ENCODE peak calls at places on chromosome 9, in six cellular contexts. E is tibial artery, W is heart right ventricle, J is endothelial cell of umbilical vein, O is SK-N-SH, L is spleen. N is an unnamed sample. For H3K36me3 and H3K4me1, the result is how much of the 10 kb centered on the place peaks cover.

GRCh38 chr9:86734762-86735161 is 212.5 kb downstream of the GAS1 start:
- DNase-seq in L (no peak), O (no peak), E (no peak), J (no peak), W (no peak), N (no peak)

GRCh38 chr9:38680827-38681226 is 39.1 kb downstream of the FAM240B start:
- DNase-seq in W (no peak), E (no peak), J (no peak), L (no peak), O (no peak), N (no peak)

GRCh38 chr9:116549061-116549664 is 137.9 kb upstream of the TRIM32 start:
- DNase-seq in J (no peak), E (peak), W (peak), L (no peak), O (no peak), N (peak)

GRCh38 chr9:99040911-99041582 is 63.9 kb upstream of the TGFBR1 start:
- DNase-seq in O (no peak), W (no peak), L (no peak), E (no peak), J (no peak), N (no peak)

GRCh38 chr9:97853844-97854695 is 1.0 kb downstream of the FOXE1 start:
- DNase-seq in J (no peak), W (no peak), L (peak), E (no peak), O (peak), N (no peak)

GRCh38 chr9:100589582-100589981 is 11.7 kb downstream of the CAVIN4 start:
- DNase-seq in O (no peak), J (peak), E (no peak), L (no peak), W (no peak), N (no peak)

GRCh38 chr9:123431581-123431980 is 75.6 kb downstream of the CRB2 start:
- DNase-seq in L (no peak), J (no peak), E (no peak), W (no peak), O (no peak), N (no peak)

GRCh38 chr9:33748633-33749304 is 46.6 kb upstream of the PRSS3 start:
- DNase-seq in L (no peak), O (no peak), E (no peak), J (no peak), W (no peak), N (no peak)

DNA sequence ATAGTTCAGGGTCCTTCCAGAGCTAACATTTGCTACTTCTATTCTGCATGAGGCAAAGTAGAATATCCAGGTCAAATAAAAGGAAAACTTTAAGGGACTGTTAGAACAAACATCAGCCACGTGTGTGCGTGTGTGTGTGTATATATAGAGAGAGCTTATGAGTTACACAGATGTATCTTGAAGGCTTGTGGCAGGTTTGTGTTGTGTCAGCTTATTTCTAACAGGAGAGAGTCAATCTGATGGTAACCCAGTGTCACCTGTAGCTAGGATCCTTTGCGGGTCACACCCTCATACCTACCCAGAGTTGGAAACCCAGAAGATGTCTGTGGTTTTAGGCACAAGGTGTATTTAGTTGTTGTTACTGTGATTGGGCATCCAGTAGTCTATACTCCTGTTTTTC is 12.7 kb downstream of the POLR1E start:
- DNase-seq in E (no peak), W (no peak), O (no peak), L (no peak), J (no peak), N (no peak)
- H3K36me3 ChIP-seq in E (half or more), W (under half), O (half or more), L (under half), J (under half), N (half or more)

DNA sequence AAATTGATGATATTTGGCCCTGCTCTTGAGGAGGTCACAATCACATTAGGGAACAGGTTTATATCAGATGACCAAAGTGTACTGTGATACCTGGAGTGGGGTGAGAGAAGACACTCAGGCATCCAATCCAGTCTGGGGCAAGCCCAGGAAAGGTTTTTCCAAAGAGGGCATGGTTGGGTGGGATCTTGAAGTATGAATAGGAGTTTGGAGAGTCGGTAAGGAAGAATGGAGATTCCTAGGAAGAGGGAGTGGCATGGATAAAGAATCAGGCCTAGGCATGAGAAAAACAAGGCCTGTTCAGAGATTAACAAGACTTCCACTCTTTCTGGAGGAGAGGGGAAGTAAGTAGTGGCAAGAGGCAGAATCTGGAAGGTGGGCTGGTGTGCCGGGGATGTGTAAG is 91.1 kb downstream of the MVB12B start:
- DNase-seq in O (no peak), J (no peak), W (no peak), E (no peak), L (no peak), N (no peak)
- H3K4me1 ChIP-seq in O (under half), J (under half), W (under half), E (under half), L (under half), N (under half)

GRCh38 chr9:68508547-68508946 is 32.1 kb downstream of the TMEM252 start:
- DNase-seq in J (no peak), O (no peak), W (no peak), L (no peak), E (no peak), N (no peak)

GRCh38 chr9:68507796-68508145 is 32.9 kb downstream of the TMEM252 start:
- DNase-seq in E (no peak), L (no peak), J (no peak), O (no peak), W (no peak), N (no peak)

GRCh38 chr9:68505681-68506409 is 34.8 kb downstream of the TMEM252 start:
- DNase-seq in J (no peak), E (no peak), O (no peak), L (no peak), W (no peak), N (no peak)

GRCh38 chr9:68509689-68510088 is 31.0 kb downstream of the TMEM252 start:
- DNase-seq in W (no peak), E (no peak), L (no peak), O (no peak), J (no peak), N (no peak)

DNA sequence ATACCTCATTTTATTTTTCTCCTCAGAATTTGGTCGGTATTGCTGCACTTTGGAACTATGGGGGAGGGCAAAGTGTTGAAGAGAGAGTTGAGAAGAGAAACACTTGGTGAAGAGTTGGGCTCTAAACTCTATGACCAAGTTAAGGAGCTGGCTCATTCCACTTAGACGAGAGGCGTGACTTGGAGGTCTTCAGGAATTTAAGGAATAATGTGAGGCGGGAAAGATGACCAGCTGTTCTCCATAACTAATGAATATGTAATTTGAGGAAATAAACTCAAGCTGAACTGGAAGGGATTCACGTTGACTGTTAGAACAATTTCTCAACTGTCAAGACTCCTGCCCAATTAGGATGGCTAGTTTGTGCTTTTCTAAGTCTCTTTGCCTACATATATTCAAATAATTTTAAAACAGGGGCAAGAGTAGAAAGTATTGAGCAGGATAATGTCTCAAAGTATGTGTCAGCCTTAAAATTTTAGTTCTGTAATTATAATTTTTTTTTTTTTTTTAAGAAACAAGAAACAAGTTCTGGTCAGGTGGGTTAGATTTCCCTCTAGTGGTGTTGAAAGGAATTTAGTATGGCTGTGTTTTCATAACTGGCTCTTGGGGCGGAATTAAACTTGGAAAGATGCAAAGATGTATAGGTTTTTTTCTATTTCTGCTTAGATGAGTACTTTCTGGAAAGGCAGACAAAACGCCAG is 33.4 kb downstream of the TMEM252 start:
- DNase-seq in W (no peak), O (peak), L (no peak), E (no peak), J (peak), N (no peak)
- TF ChIP-seq CTCF in W (peak), O (peak), L (peak), E (peak), J (peak), N (peak)

DNA sequence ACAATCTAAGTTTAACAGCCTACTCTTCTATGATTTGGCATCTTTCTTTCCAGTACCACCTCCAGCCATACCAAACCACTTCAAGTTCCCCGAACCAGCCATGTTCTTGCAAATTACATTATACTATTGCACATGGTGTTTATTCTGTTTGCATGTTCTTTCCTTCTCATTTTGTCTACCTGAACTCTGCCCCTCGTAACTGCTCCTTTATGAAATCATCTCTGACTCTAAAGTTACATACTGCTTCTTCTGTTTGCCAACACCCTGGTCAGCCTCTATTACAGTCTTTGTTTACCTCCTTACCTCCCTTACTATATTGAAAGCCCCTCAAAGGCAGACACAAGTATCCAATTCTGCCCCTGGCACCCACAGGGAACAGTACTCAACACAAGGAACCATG is 6.0 kb downstream of the PPP6C start:
- DNase-seq in J (no peak), E (no peak), O (no peak), W (no peak), L (no peak), N (no peak)
- H3K36me3 ChIP-seq in J (under half), E (under half), O (under half), W (under half), L (under half), N (under half)